ENCODE peak calls at places on chromosomes 6 and 20, in six cellular contexts. One of them, this sample, is unnamed.

GRCh38 chr20:4740774-4741431 is 19.2 kb downstream of the PRND start:
- DNase-seq in mesendoderm: peak; percentile 85
- DNase-seq in caudate nucleus: no peak
- DNase-seq in fibroblast of the aortic adventitia: peak; percentile 57
- DNase-seq in HEK293T: peak; percentile 74
- DNase-seq in NCI-H774: no peak
- DNase-seq in this sample: peak; percentile 31

GRCh38 chr6:165936096-165936495 is 231.6 kb downstream of the TBXT start:
- DNase-seq in mesendoderm: no peak
- DNase-seq in caudate nucleus: no peak
- DNase-seq in fibroblast of the aortic adventitia: no peak
- DNase-seq in HEK293T: no peak
- DNase-seq in NCI-H774: no peak
- DNase-seq in this sample: no peak

GRCh38 chr20:44399446-44399845 is 43.9 kb downstream of the HNF4A start:
- DNase-seq in mesendoderm: no peak
- DNase-seq in caudate nucleus: no peak
- DNase-seq in fibroblast of the aortic adventitia: no peak
- DNase-seq in HEK293T: no peak
- DNase-seq in NCI-H774: no peak
- DNase-seq in this sample: no peak

GRCh38 chr20:44056010-44056698 is 130.8 kb downstream of the JPH2 start:
- DNase-seq in mesendoderm: peak; percentile 78
- DNase-seq in caudate nucleus: no peak
- DNase-seq in fibroblast of the aortic adventitia: no peak
- DNase-seq in HEK293T: peak; percentile 55
- DNase-seq in NCI-H774: no peak
- DNase-seq in this sample: no peak

GRCh38 chr20:43187476-43188233 is 2.1 kb downstream of the PTPRT start:
- DNase-seq in mesendoderm: peak; percentile 52
- DNase-seq in caudate nucleus: peak; percentile 39
- DNase-seq in fibroblast of the aortic adventitia: peak; percentile 65
- DNase-seq in HEK293T: peak; percentile 75
- DNase-seq in NCI-H774: peak; percentile 56
- DNase-seq in this sample: peak; percentile 86

GRCh38 chr6:132354517-132355167 is 46.6 kb downstream of the MOXD1 start:
- DNase-seq in mesendoderm: peak; percentile 61
- DNase-seq in caudate nucleus: no peak
- DNase-seq in fibroblast of the aortic adventitia: no peak
- DNase-seq in HEK293T: no peak
- DNase-seq in NCI-H774: no peak
- DNase-seq in this sample: no peak

GRCh38 chr6:47446974-47447373 is 30.6 kb upstream of the CD2AP start:
- DNase-seq in mesendoderm: no peak
- DNase-seq in caudate nucleus: no peak
- DNase-seq in fibroblast of the aortic adventitia: no peak
- DNase-seq in HEK293T: no peak
- DNase-seq in NCI-H774: no peak
- DNase-seq in this sample: no peak

GRCh38 chr6:166029506-166029905 is 138.1 kb downstream of the TBXT start:
- DNase-seq in mesendoderm: no peak
- DNase-seq in caudate nucleus: no peak
- DNase-seq in fibroblast of the aortic adventitia: no peak
- DNase-seq in HEK293T: no peak
- DNase-seq in NCI-H774: no peak
- DNase-seq in this sample: no peak

GRCh38 chr6:53741001-53741400 is 53.8 kb upstream of the LRRC1 start:
- DNase-seq in mesendoderm: no peak
- DNase-seq in caudate nucleus: no peak
- DNase-seq in fibroblast of the aortic adventitia: no peak
- DNase-seq in HEK293T: no peak
- DNase-seq in NCI-H774: no peak
- DNase-seq in this sample: no peak

GRCh38 chr6:80094017-80094416 is 12.5 kb upstream of the BCKDHB start:
- DNase-seq in mesendoderm: peak; percentile 6
- DNase-seq in caudate nucleus: no peak
- DNase-seq in fibroblast of the aortic adventitia: peak; percentile 49
- DNase-seq in HEK293T: peak; percentile 26
- DNase-seq in NCI-H774: peak; percentile 45
- DNase-seq in this sample: peak; percentile 13

GRCh38 chr20:387520-387919 is 7.0 kb downstream of the TRIB3 start:
- DNase-seq in mesendoderm: no peak
- DNase-seq in caudate nucleus: no peak
- DNase-seq in fibroblast of the aortic adventitia: no peak
- DNase-seq in HEK293T: no peak
- DNase-seq in NCI-H774: no peak
- DNase-seq in this sample: no peak

GRCh38 chr6:11918739-11919605 is 93.1 kb upstream of the HIVEP1 start:
- DNase-seq in mesendoderm: no peak
- DNase-seq in caudate nucleus: no peak
- DNase-seq in fibroblast of the aortic adventitia: no peak
- DNase-seq in HEK293T: no peak
- DNase-seq in NCI-H774: no peak
- DNase-seq in this sample: no peak

GRCh38 chr6:63724721-63725120 is 89.1 kb downstream of the PHF3 start:
- DNase-seq in mesendoderm: no peak
- DNase-seq in caudate nucleus: no peak
- DNase-seq in fibroblast of the aortic adventitia: no peak
- DNase-seq in HEK293T: no peak
- DNase-seq in NCI-H774: no peak
- DNase-seq in this sample: no peak

GRCh38 chr20:38790210-38791053 is 15.1 kb upstream of the PPP1R16B start:
- DNase-seq in mesendoderm: peak; percentile 85
- DNase-seq in caudate nucleus: no peak
- DNase-seq in fibroblast of the aortic adventitia: peak; percentile 55
- DNase-seq in HEK293T: peak; percentile 73
- DNase-seq in NCI-H774: peak; percentile 44
- DNase-seq in this sample: no peak

GRCh38 chr6:154479388-154480143 is 30.9 kb downstream of the CNKSR3 start:
- DNase-seq in mesendoderm: no peak
- DNase-seq in caudate nucleus: no peak
- DNase-seq in fibroblast of the aortic adventitia: peak; percentile 62
- DNase-seq in HEK293T: no peak
- DNase-seq in NCI-H774: no peak
- DNase-seq in this sample: no peak

GRCh38 chr6:166464068-166464410 is 81.3 kb upstream of the MPC1 start:
- DNase-seq in mesendoderm: no peak
- DNase-seq in caudate nucleus: no peak
- DNase-seq in fibroblast of the aortic adventitia: no peak
- DNase-seq in HEK293T: no peak
- DNase-seq in NCI-H774: no peak
- DNase-seq in this sample: no peak

GRCh38 chr20:60729119-60729900 is 522.8 kb upstream of the CDH4 start:
- DNase-seq in mesendoderm: peak; percentile 43
- DNase-seq in caudate nucleus: no peak
- DNase-seq in fibroblast of the aortic adventitia: no peak
- DNase-seq in HEK293T: no peak
- DNase-seq in NCI-H774: no peak
- DNase-seq in this sample: no peak

GRCh38 chr6:139338845-139339244 is 35.6 kb downstream of the CITED2 start:
- DNase-seq in mesendoderm: no peak
- DNase-seq in caudate nucleus: no peak
- DNase-seq in fibroblast of the aortic adventitia: peak; percentile 81
- DNase-seq in HEK293T: no peak
- DNase-seq in NCI-H774: no peak
- DNase-seq in this sample: no peak

GRCh38 chr6:117545161-117545595 is 57.1 kb downstream of the GOPC start:
- DNase-seq in mesendoderm: peak; percentile 27
- DNase-seq in caudate nucleus: no peak
- DNase-seq in fibroblast of the aortic adventitia: no peak
- DNase-seq in HEK293T: no peak
- DNase-seq in NCI-H774: no peak
- DNase-seq in this sample: no peak

GRCh38 chr6:150573041-150573681 is 26.5 kb upstream of the PLEKHG1 start:
- DNase-seq in mesendoderm: peak; percentile 74
- DNase-seq in caudate nucleus: no peak
- DNase-seq in fibroblast of the aortic adventitia: no peak
- DNase-seq in HEK293T: no peak
- DNase-seq in NCI-H774: peak; percentile 9
- DNase-seq in this sample: no peak

GRCh38 chr6:138129190-138129589 is 22.0 kb upstream of the PERP start:
- DNase-seq in mesendoderm: peak; percentile 53
- DNase-seq in caudate nucleus: no peak
- DNase-seq in fibroblast of the aortic adventitia: no peak
- DNase-seq in HEK293T: no peak
- DNase-seq in NCI-H774: no peak
- DNase-seq in this sample: no peak

GRCh38 chr6:127968394-127968793 is 67.5 kb upstream of the THEMIS start:
- DNase-seq in mesendoderm: no peak
- DNase-seq in caudate nucleus: no peak
- DNase-seq in fibroblast of the aortic adventitia: no peak
- DNase-seq in HEK293T: no peak
- DNase-seq in NCI-H774: no peak
- DNase-seq in this sample: no peak

GRCh38 chr6:149248688-149249369 is 68.7 kb upstream of the TAB2 start:
- DNase-seq in mesendoderm: no peak
- DNase-seq in caudate nucleus: no peak
- DNase-seq in fibroblast of the aortic adventitia: no peak
- DNase-seq in HEK293T: no peak
- DNase-seq in NCI-H774: peak; percentile 34
- DNase-seq in this sample: no peak

GRCh38 chr6:167993169-167993568 is 4.3 kb upstream of the KIF25 start:
- DNase-seq in mesendoderm: no peak
- DNase-seq in caudate nucleus: no peak
- DNase-seq in fibroblast of the aortic adventitia: peak; percentile 11
- DNase-seq in HEK293T: no peak
- DNase-seq in NCI-H774: no peak
- DNase-seq in this sample: no peak

GRCh38 chr6:165587206-165587605 is 75.8 kb downstream of the PDE10A start:
- DNase-seq in mesendoderm: no peak
- DNase-seq in caudate nucleus: no peak
- DNase-seq in fibroblast of the aortic adventitia: no peak
- DNase-seq in HEK293T: no peak
- DNase-seq in NCI-H774: no peak
- DNase-seq in this sample: no peak

GRCh38 chr20:19913927-19914614 is 103.1 kb upstream of the NAA20 start:
- DNase-seq in mesendoderm: no peak
- DNase-seq in caudate nucleus: no peak
- DNase-seq in fibroblast of the aortic adventitia: peak; percentile 26
- DNase-seq in HEK293T: no peak
- DNase-seq in NCI-H774: peak; percentile 41
- DNase-seq in this sample: no peak

GRCh38 chr6:96917098-96917497 is 7.4 kb upstream of the KLHL32 start:
- DNase-seq in mesendoderm: no peak
- DNase-seq in caudate nucleus: no peak
- DNase-seq in fibroblast of the aortic adventitia: no peak
- DNase-seq in HEK293T: no peak
- DNase-seq in NCI-H774: no peak
- DNase-seq in this sample: no peak

GRCh38 chr20:46199198-46199597 is 81.1 kb downstream of the CD40 start:
- DNase-seq in mesendoderm: peak; percentile 87
- DNase-seq in caudate nucleus: no peak
- DNase-seq in fibroblast of the aortic adventitia: no peak
- DNase-seq in HEK293T: no peak
- DNase-seq in NCI-H774: no peak
- DNase-seq in this sample: no peak

GRCh38 chr6:147170269-147170668 is 33.9 kb upstream of the STXBP5 start:
- DNase-seq in mesendoderm: no peak
- DNase-seq in caudate nucleus: no peak
- DNase-seq in fibroblast of the aortic adventitia: peak; percentile 96
- DNase-seq in HEK293T: no peak
- DNase-seq in NCI-H774: no peak
- DNase-seq in this sample: no peak

GRCh38 chr6:151269318-151269995 is 29.7 kb downstream of the AKAP12 start:
- DNase-seq in mesendoderm: no peak
- DNase-seq in caudate nucleus: no peak
- DNase-seq in fibroblast of the aortic adventitia: peak; percentile 95
- DNase-seq in HEK293T: no peak
- DNase-seq in NCI-H774: no peak
- DNase-seq in this sample: no peak

GRCh38 chr6:31723245-31723979 is at the start of gene MPIG6B:
- DNase-seq in mesendoderm: no peak
- DNase-seq in caudate nucleus: no peak
- DNase-seq in fibroblast of the aortic adventitia: no peak
- DNase-seq in HEK293T: no peak
- DNase-seq in NCI-H774: no peak
- DNase-seq in this sample: no peak

GRCh38 chr6:33707771-33708170 is 3.7 kb downstream of the UQCC2 start:
- DNase-seq in mesendoderm: no peak
- DNase-seq in caudate nucleus: no peak
- DNase-seq in fibroblast of the aortic adventitia: no peak
- DNase-seq in HEK293T: no peak
- DNase-seq in NCI-H774: no peak
- DNase-seq in this sample: no peak

GRCh38 chr6:43803783-43804549 is 34.0 kb downstream of the VEGFA start:
- DNase-seq in mesendoderm: peak; percentile 28
- DNase-seq in caudate nucleus: no peak
- DNase-seq in fibroblast of the aortic adventitia: peak; percentile 31
- DNase-seq in HEK293T: no peak
- DNase-seq in NCI-H774: no peak
- DNase-seq in this sample: no peak

GRCh38 chr6:22892452-22892851 is 323.1 kb downstream of the HDGFL1 start:
- DNase-seq in mesendoderm: peak; percentile 53
- DNase-seq in caudate nucleus: no peak
- DNase-seq in fibroblast of the aortic adventitia: peak; percentile 98
- DNase-seq in HEK293T: no peak
- DNase-seq in NCI-H774: no peak
- DNase-seq in this sample: no peak

GRCh38 chr20:33305591-33306057 is 22.6 kb downstream of the BPIFB1 start:
- DNase-seq in mesendoderm: no peak
- DNase-seq in caudate nucleus: no peak
- DNase-seq in fibroblast of the aortic adventitia: no peak
- DNase-seq in HEK293T: no peak
- DNase-seq in NCI-H774: no peak
- DNase-seq in this sample: no peak

GRCh38 chr6:170057961-170058877 is 232.7 kb downstream of the DLL1 start:
- DNase-seq in mesendoderm: no peak
- DNase-seq in caudate nucleus: no peak
- DNase-seq in fibroblast of the aortic adventitia: no peak
- DNase-seq in HEK293T: no peak
- DNase-seq in NCI-H774: no peak
- DNase-seq in this sample: no peak

GRCh38 chr6:138972226-138972665 is 15.8 kb downstream of the REPS1 start:
- DNase-seq in mesendoderm: no peak
- DNase-seq in caudate nucleus: no peak
- DNase-seq in fibroblast of the aortic adventitia: peak; percentile 49
- DNase-seq in HEK293T: no peak
- DNase-seq in NCI-H774: no peak
- DNase-seq in this sample: no peak

GRCh38 chr6:170291271-170292110 is 613 bp upstream of the DLL1 start:
- DNase-seq in mesendoderm: peak; percentile 58
- DNase-seq in caudate nucleus: peak; percentile 58
- DNase-seq in fibroblast of the aortic adventitia: no peak
- DNase-seq in HEK293T: no peak
- DNase-seq in NCI-H774: peak; percentile 98
- DNase-seq in this sample: peak; percentile 92